ENCODE peak calls at places on chromosomes 13 and 19, in four cellular contexts. G is GM23338, C is fibroblast of mammary gland, W is bronchial epithelial cell. A is an unnamed sample.
A peak's percentile ranks its signal among the peaks of the same experiment; 100 is the strongest.

GRCh38 chr13:93199856-93200255 is 26.8 kb upstream of the GPC6 start:
- DNase-seq in C (no peak), G (no peak), W (no peak), A (no peak)

GRCh38 chr13:33806470-33807248 is 11.3 kb upstream of the RFC3 start:
- DNase-seq in G (no peak), W (no peak), C (no peak), A (no peak)

GRCh38 chr13:44014501-44014900 is 134.8 kb downstream of the LACC1 start:
- DNase-seq in G (no peak), W (no peak), C (no peak), A (no peak)

GRCh38 chr13:40613954-40614353 is 52.5 kb downstream of the FOXO1 start:
- DNase-seq in G (no peak), C (no peak), W (no peak), A (no peak)

GRCh38 chr19:46976845-46977320 is 42.8 kb upstream of the NPAS1 start:
- DNase-seq in C (peak; percentile 67), G (peak; percentile 70), W (no peak), A (peak; percentile 66)

GRCh38 chr13:47858678-47859050 is 142.4 kb downstream of the SUCLA2 start:
- DNase-seq in C (peak; percentile 88), W (peak; percentile 38), G (no peak), A (no peak)

GRCh38 chr13:93080587-93080986 is 146.0 kb upstream of the GPC6 start:
- DNase-seq in C (no peak), W (peak; percentile 33), G (peak; percentile 33), A (no peak)

GRCh38 chr13:85618514-85618913 is 180.7 kb downstream of the SLITRK6 start:
- DNase-seq in W (no peak), G (no peak), C (no peak), A (no peak)

GRCh38 chr13:47306991-47307390 is 410.1 kb upstream of the HTR2A start:
- DNase-seq in C (no peak), G (no peak), W (no peak), A (no peak)

GRCh38 chr19:55685776-55686175 is 10.8 kb downstream of the EPN1 start:
- DNase-seq in W (no peak), C (no peak), G (no peak), A (no peak)

GRCh38 chr13:48801255-48801654 is 147.5 kb downstream of the CYSLTR2 start:
- DNase-seq in C (peak; percentile 99), W (no peak), G (no peak), A (peak; percentile 53)

GRCh38 chr19:33093420-33094210 is 12.6 kb downstream of the GPATCH1 start:
- DNase-seq in C (no peak), W (no peak), G (no peak), A (no peak)

GRCh38 chr19:1126984-1127760 is 23.4 kb downstream of the GPX4 start:
- DNase-seq in C (no peak), G (no peak), W (no peak), A (no peak)

GRCh38 chr19:1131718-1132552 is 28.1 kb downstream of the GPX4 start:
- DNase-seq in C (peak; percentile 87), G (peak; percentile 89), W (peak; percentile 85), A (peak; percentile 52)

GRCh38 chr19:1128111-1128510 is 24.3 kb downstream of the GPX4 start:
- DNase-seq in G (no peak), C (no peak), W (no peak), A (no peak)

GRCh38 chr19:1130801-1131717 is 27.3 kb downstream of the GPX4 start:
- DNase-seq in G (no peak), W (no peak), C (no peak), A (no peak)

DNA sequence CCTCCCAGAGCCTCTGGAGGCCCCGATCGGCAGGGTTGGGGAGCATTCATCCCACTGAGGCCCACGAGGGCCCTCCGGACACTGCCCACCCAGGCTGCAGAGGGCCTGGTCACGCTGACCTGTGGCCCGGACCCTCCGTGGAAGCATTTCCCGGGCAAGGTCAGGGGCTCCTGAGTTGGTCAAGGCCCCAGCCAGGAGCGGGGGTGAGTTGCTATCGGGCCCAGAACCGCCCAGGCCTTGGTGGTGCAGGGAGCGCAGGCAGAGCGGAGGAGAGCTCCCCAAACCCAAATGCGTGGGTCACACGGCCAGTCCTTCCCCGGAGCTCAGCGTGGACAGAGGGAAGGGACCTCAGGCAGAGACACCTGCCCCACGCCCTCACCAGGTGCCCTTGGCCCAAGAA is 25.7 kb downstream of the GPX4 start:
- DNase-seq in W (no peak), C (no peak), G (no peak), A (no peak)
- H3K4me3 ChIP-seq in W (no peak overlapping the region), C (no peak overlapping the region), G (no peak overlapping the region), A (no peak overlapping the region)

GRCh38 chr13:30792257-30793000 is 57.1 kb downstream of the ALOX5AP start:
- DNase-seq in G (peak; percentile 20), W (peak; percentile 91), C (peak; percentile 94), A (peak; percentile 72)
- TF ChIP-seq CTCF in G (no peak), W (peak; percentile 44), C (peak; percentile 57), A (peak; percentile 79)

DNA sequence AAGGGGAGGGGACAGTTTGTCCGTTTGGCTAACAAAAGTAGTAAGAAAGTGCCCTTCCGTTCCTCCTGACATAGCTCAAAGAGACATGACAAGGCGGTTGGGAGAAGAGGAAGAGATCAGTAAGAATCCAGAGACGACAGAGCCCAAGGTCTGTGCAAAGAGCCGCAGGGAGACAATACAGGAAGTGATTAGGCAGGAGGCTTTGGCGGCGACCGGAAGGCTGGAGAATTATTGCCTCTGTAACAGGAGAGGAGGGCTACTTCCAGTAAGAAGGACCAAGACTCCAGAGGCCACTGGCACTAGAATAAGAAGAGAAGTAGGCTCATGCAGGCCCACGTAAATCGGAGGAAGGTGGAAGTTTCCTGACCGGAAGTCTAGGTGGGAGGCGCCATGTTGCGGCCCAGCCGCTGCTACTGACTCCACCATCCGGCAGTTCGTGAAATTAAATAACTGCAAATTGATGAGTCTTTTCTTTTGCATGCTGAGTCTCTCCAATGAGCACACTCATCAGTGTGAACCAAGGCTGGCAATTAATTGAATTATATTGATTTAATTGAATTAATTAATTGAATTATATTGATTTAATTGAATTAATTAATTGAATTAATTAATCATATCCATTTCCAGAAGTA is 9.9 kb downstream of the RFX2 start:
- DNase-seq in W (no peak), G (peak; percentile 5), C (no peak), A (no peak)
- H3K4me3 ChIP-seq in W (no peak overlapping the region), G (no peak overlapping the region), C (no peak overlapping the region), A (no peak overlapping the region)

GRCh38 chr13:50974268-50974667 is 64.7 kb downstream of the RNASEH2B start:
- DNase-seq in W (no peak), G (no peak), C (no peak), A (no peak)

DNA sequence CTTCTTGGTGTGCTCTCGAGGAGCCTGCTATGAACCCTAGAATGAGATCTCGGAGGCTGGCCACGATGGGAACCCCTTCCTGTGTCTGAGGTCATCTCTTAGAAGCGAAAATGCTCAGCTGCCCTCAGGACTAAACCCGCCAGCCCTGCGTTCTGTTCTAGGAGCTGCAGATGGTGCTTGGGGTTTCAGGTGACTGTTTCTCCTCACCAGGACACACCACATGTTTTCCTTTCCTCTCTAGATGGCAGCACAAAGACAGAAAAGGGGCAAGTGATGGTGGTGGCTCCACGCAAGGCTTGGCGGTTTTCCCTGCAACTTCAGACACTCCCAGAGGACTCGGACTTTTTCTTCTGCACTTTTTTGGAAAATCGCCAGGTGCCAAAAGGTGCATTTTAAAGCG is 60.1 kb downstream of the RNASEH2B start:
- DNase-seq in G (peak; percentile 77), C (no peak), W (peak; percentile 10), A (no peak)
- TF ChIP-seq CTCF in G (peak; percentile 80), C (peak; percentile 5), W (peak; percentile 21), A (no peak)

GRCh38 chr19:51529301-51529700 is 2.2 kb downstream of the SIGLEC6 start:
- DNase-seq in G (no peak), C (no peak), W (no peak), A (no peak)

GRCh38 chr19:51525731-51526130 is 5.7 kb downstream of the SIGLEC6 start:
- DNase-seq in G (no peak), C (no peak), W (no peak), A (no peak)

GRCh38 chr19:51535535-51535934 is 4.1 kb upstream of the SIGLEC6 start:
- DNase-seq in C (no peak), W (no peak), G (no peak), A (no peak)

GRCh38 chr19:51530616-51531015 is 854 bp downstream of the SIGLEC6 start:
- DNase-seq in W (no peak), G (no peak), C (no peak), A (no peak)

GRCh38 chr19:51531349-51532315 is at the start of gene SIGLEC6:
- DNase-seq in G (peak; percentile 65), W (no peak), C (no peak), A (no peak)
- H3K4me3 ChIP-seq in G (no peak within 1 kb of the TSS), W (no peak within 1 kb of the TSS), C (no peak within 1 kb of the TSS), A (no peak within 1 kb of the TSS)

DNA sequence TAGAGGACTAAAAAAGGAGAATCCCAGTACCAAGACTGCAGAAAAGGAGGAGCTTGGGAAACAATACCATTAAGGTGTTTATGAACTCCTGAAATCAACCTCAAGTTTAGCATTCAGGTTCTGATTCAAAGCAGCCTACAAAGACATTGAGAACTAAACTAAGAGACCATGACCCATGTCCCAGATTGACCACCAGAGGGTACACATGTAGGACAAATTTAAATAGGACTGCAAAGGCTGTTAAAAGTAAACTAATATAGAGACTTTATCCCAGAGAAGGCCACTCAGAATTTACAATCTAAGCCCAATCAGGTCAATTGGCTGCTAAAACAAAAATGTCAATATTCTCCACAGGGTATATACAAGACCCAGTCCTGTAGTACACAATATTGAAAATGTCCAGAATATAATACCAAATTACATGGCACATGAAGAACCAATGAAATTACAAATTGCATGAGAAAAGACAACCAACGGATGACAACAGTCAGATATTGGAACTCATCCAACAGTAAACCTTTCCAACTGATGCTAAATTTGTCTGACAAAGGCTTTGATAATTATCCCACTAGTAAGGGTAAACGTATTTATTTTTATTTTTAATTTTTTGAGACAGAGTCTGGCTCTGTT is 682.4 kb downstream of the UQCRFS1 start:
- DNase-seq in G (no peak), W (no peak), C (no peak), A (no peak)
- TF ChIP-seq CTCF in G (no peak), W (no peak), C (no peak), A (no peak)

DNA sequence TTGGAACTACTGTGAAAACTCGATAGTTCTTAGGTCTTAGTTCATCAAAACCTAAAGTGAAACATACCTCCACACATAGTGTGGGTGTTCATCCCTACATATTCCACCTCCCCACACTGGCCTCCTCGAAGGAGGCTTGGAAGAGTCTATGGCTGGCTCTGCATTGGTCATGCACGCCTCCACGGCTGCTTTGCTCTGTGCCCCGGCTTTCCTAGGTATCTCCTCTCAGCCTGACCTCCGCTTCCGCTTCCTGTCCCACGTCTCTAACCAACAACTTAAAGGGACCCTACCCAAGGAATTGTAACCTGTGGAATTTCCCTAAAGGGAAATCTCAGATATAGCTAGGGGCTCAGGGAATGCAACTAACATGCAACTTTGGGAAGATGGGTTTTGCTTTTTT is 79.7 kb upstream of the MBNL2 start:
- DNase-seq in C (peak; percentile 28), G (peak; percentile 56), W (no peak), A (no peak)
- H3K4me3 ChIP-seq in C (peak overlapping the region; percentile 36), G (no peak overlapping the region), W (no peak overlapping the region), A (no peak overlapping the region)

GRCh38 chr19:17391371-17392151 is 2.4 kb downstream of the CCDC194 start:
- DNase-seq in W (peak; percentile 14), C (no peak), G (peak; percentile 49), A (no peak)
- TF ChIP-seq CTCF in W (no peak), C (no peak), G (no peak), A (no peak)

A was measured in BJ.